ENCODE peak calls at places on chromosome 20, in six cellular contexts. C is epithelial cell of esophagus; V is GM20000; L is ovary; N is H9; Y is activated CD4-positive, alpha-beta T cell treated with anti-CD3 and anti-CD28 coated beads, Interleukin-2, amount 50 U/mL, for 48 hours. D is an unnamed sample.
A peak's percentile ranks its signal among the peaks of the same experiment; 100 is the strongest.

GRCh38 chr20:44398303-44398702 is 42.8 kb downstream of the HNF4A start:
- DNase-seq in C (peak; percentile 96), V (no peak), L (no peak), N (no peak), Y (no peak), D (no peak)

GRCh38 chr20:62088258-62089127 is 22.8 kb upstream of the TAF4 start:
- DNase-seq in C (peak; percentile 94), V (no peak), L (no peak), N (no peak), Y (no peak), D (peak; percentile 94)

GRCh38 chr20:33111306-33111705 is 31.9 kb downstream of the BPIFB4 start:
- DNase-seq in C (no peak), V (no peak), L (no peak), N (no peak), Y (no peak), D (no peak)

GRCh38 chr20:56631318-56631989 is 2.3 kb downstream of the TFAP2C start:
- DNase-seq in C (peak; percentile 20), V (no peak), L (no peak), N (no peak), Y (no peak), D (no peak)

GRCh38 chr20:32326507-32326851 is 31.7 kb upstream of the ASXL1 start:
- DNase-seq in C (peak; percentile 58), V (no peak), L (no peak), N (no peak), Y (no peak), D (peak; percentile 98)

GRCh38 chr20:23705895-23706294 is 17.1 kb upstream of the CST4 start:
- DNase-seq in C (no peak), V (no peak), L (no peak), N (no peak), Y (no peak), D (no peak)

GRCh38 chr20:1509237-1509636 is 18.0 kb upstream of the SIRPB2 start:
- DNase-seq in C (peak; percentile 50), V (peak; percentile 32), L (no peak), N (no peak), Y (peak; percentile 11), D (peak; percentile 42)

GRCh38 chr20:10432079-10432478 is 1.9 kb downstream of the MKKS start:
- DNase-seq in C (no peak), V (no peak), L (no peak), N (no peak), Y (no peak), D (no peak)

GRCh38 chr20:32535953-32536823 is 48.9 kb downstream of the NOL4L start:
- DNase-seq in C (no peak), V (peak; percentile 92), L (peak; percentile 59), N (peak; percentile 82), Y (peak; percentile 69), D (peak; percentile 97)

GRCh38 chr20:46770330-46771194 is 61.1 kb downstream of the SLC2A10 start:
- DNase-seq in C (peak; percentile 59), V (no peak), L (no peak), N (no peak), Y (no peak), D (peak; percentile 24)

D was measured in DMS53.